ENCODE peak calls at places on chromosomes 6 and 20, in ten cellular contexts. Z is aorta, O is IMR-90, M is body of pancreas, D is lower lobe of right lung, Y is OCI-LY7, N is NT2/D1, T is psoas muscle, L is GM23248, C is WERI-Rb-1. S is an unnamed sample.

GRCh38 chr6:138590796-138591709 is 91.8 kb upstream of the NHSL1 start:
- DNase-seq in M (peak; percentile 73), Z (no peak), C (peak; percentile 76), D (no peak), N (peak; percentile 59), O (peak; percentile 79), Y (peak; percentile 71), L (peak; percentile 80), T (no peak), S (peak; percentile 74)

GRCh38 chr6:6412221-6412620 is 91.8 kb upstream of the F13A1 start:
- DNase-seq in C (no peak), L (no peak), Y (no peak), Z (no peak), N (no peak), M (no peak), O (no peak), T (no peak), D (no peak), S (no peak)

GRCh38 chr6:167092672-167093339 is 30.1 kb upstream of the CCR6 start:
- DNase-seq in T (no peak), C (no peak), Z (no peak), O (no peak), L (no peak), Y (no peak), D (no peak), M (no peak), N (no peak), S (no peak)

GRCh38 chr20:54267510-54268003 is 59.7 kb downstream of the PFDN4 start:
- DNase-seq in N (peak; percentile 40), D (no peak), Y (no peak), M (peak; percentile 36), T (no peak), L (peak; percentile 30), Z (no peak), C (no peak), O (peak; percentile 6), S (no peak)

GRCh38 chr6:48278261-48278660 is 167.3 kb upstream of the PTCHD4 start:
- DNase-seq in L (no peak), N (no peak), Y (no peak), Z (no peak), O (no peak), D (no peak), M (no peak), C (no peak), T (no peak), S (no peak)

GRCh38 chr6:25312703-25313102 is 33.5 kb downstream of the CARMIL1 start:
- DNase-seq in Z (no peak), N (no peak), T (no peak), O (peak; percentile 59), Y (peak; percentile 29), C (no peak), D (no peak), M (no peak), L (peak; percentile 73), S (no peak)

GRCh38 chr20:507933-508332 is 35.7 kb downstream of the CSNK2A1 start:
- DNase-seq in Z (no peak), D (no peak), N (no peak), Y (no peak), C (no peak), L (no peak), M (no peak), O (peak; percentile 53), T (no peak), S (no peak)

GRCh38 chr6:168441434-168442391 is 729 bp downstream of the SMOC2 start:
- DNase-seq in N (no peak), L (no peak), T (no peak), D (no peak), Z (no peak), O (no peak), M (no peak), C (no peak), Y (no peak), S (no peak)

GRCh38 chr6:33406161-33406560 is 4.7 kb upstream of the PHF1 start:
- DNase-seq in O (no peak), Z (no peak), C (no peak), L (no peak), T (no peak), Y (no peak), D (no peak), M (no peak), N (no peak), S (no peak)
- H3K36me3 ChIP-seq in O (peaks cover 21% of the 10 kb centered on the region), Z (no peaks in the 10 kb centered on the region), C (peaks cover 83% of the 10 kb centered on the region), L (no peaks in the 10 kb centered on the region), T (no peaks in the 10 kb centered on the region), Y (peaks cover 82% of the 10 kb centered on the region), D (no peaks in the 10 kb centered on the region), M (no peaks in the 10 kb centered on the region), N (peaks cover 61% of the 10 kb centered on the region), S (no peaks in the 10 kb centered on the region)

GRCh38 chr20:21101453-21102251 is 4.5 kb downstream of the LINC00237 start:
- DNase-seq in N (no peak), Y (no peak), T (peak; percentile 53), O (no peak), Z (peak; percentile 79), M (no peak), C (no peak), D (no peak), L (peak; percentile 23), S (no peak)

GRCh38 chr20:21100590-21101452 is 5.3 kb downstream of the LINC00237 start:
- DNase-seq in C (no peak), L (peak; percentile 26), Z (peak; percentile 65), T (no peak), O (peak; percentile 2), N (peak; percentile 72), D (peak; percentile 55), Y (peak; percentile 47), M (no peak), S (no peak)

GRCh38 chr20:21102252-21102609 is 3.9 kb downstream of the LINC00237 start:
- DNase-seq in D (peak; percentile 51), M (no peak), C (no peak), T (no peak), Z (no peak), Y (no peak), L (no peak), N (no peak), O (no peak), S (no peak)

GRCh38 chr20:21099653-21100589 is 6.2 kb downstream of the LINC00237 start:
- DNase-seq in Y (peak; percentile 69), C (no peak), T (peak; percentile 61), O (peak; percentile 4), D (peak; percentile 80), L (no peak), N (no peak), M (no peak), Z (peak; percentile 77), S (peak; percentile 42)

GRCh38 chr20:21096321-21097043 is 9.7 kb downstream of the LINC00237 start:
- DNase-seq in M (no peak), D (no peak), N (no peak), O (peak; percentile 32), L (peak; percentile 48), C (no peak), T (no peak), Z (no peak), Y (peak; percentile 73), S (no peak)
- H3K36me3 ChIP-seq in M (no peaks in the 10 kb centered on the region), D (no peaks in the 10 kb centered on the region), N (no peaks in the 10 kb centered on the region), O (no peaks in the 10 kb centered on the region), L (no peaks in the 10 kb centered on the region), C (no peaks in the 10 kb centered on the region), T (no peaks in the 10 kb centered on the region), Z (no peaks in the 10 kb centered on the region), Y (no peaks in the 10 kb centered on the region), S (no peaks in the 10 kb centered on the region)

GRCh38 chr20:10640897-10641296 is 32.9 kb downstream of the JAG1 start:
- DNase-seq in C (no peak), N (no peak), O (no peak), T (no peak), L (no peak), M (no peak), D (no peak), Z (no peak), Y (no peak), S (no peak)
- H3K36me3 ChIP-seq in C (peaks cover 3% of the 10 kb centered on the region), N (peaks cover 90% of the 10 kb centered on the region), O (peaks cover 71% of the 10 kb centered on the region), T (no peaks in the 10 kb centered on the region), L (no peaks in the 10 kb centered on the region), M (peaks cover 41% of the 10 kb centered on the region), D (peaks cover 74% of the 10 kb centered on the region), Z (peaks cover 30% of the 10 kb centered on the region), Y (no peaks in the 10 kb centered on the region), S (peaks cover 68% of the 10 kb centered on the region)

GRCh38 chr6:35470663-35471120 is 2.5 kb downstream of the RPL10A start:
- DNase-seq in N (no peak), C (no peak), Y (peak; percentile 27), T (peak; percentile 32), M (no peak), Z (no peak), O (no peak), L (peak; percentile 20), D (no peak), S (no peak)
- H3K36me3 ChIP-seq in N (peaks cover 84% of the 10 kb centered on the region), C (peaks cover 91% of the 10 kb centered on the region), Y (peaks cover 79% of the 10 kb centered on the region), T (no peaks in the 10 kb centered on the region), M (peaks cover 4% of the 10 kb centered on the region), Z (peaks cover 7% of the 10 kb centered on the region), O (peaks cover 58% of the 10 kb centered on the region), L (peaks cover 38% of the 10 kb centered on the region), D (peaks cover 69% of the 10 kb centered on the region), S (no peaks in the 10 kb centered on the region)

GRCh38 chr6:96522469-96523009 is 933 bp downstream of the UFL1 start:
- DNase-seq in T (no peak), Z (no peak), O (peak; percentile 14), C (no peak), M (no peak), Y (peak; percentile 44), N (no peak), D (no peak), L (peak; percentile 47), S (no peak)

GRCh38 chr6:96532399-96532798 is 10.8 kb downstream of the UFL1 start:
- DNase-seq in Y (peak; percentile 30), Z (no peak), M (no peak), T (no peak), N (no peak), O (no peak), C (no peak), L (no peak), D (no peak), S (no peak)

DNA sequence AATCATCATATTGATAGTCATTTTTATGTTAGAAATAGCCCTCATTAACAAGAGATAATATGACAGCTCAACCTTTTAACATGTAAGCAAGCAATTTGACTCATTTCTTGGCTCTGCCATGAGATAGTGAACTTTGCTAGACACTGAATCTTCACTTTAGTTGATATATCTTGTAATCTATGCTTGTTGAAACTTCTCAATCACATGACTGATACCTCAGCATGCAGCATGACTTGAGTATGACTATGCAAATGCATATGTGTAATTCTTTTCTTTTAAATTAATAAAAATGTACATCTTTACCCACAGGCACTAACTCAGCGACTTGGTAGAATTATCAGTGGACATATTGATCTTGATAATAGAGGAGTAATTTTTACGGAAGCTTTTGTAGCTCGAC is 6.6 kb downstream of the UFL1 start:
- DNase-seq in T (no peak), O (no peak), C (no peak), Z (no peak), N (no peak), L (no peak), M (no peak), D (no peak), Y (no peak), S (no peak)
- H3K36me3 ChIP-seq in T (peaks cover 2% of the 10 kb centered on the region), O (peaks cover 20% of the 10 kb centered on the region), C (peaks cover 48% of the 10 kb centered on the region), Z (peaks cover 7% of the 10 kb centered on the region), N (peaks cover 29% of the 10 kb centered on the region), L (peaks cover 74% of the 10 kb centered on the region), M (peaks cover 28% of the 10 kb centered on the region), D (peaks cover 86% of the 10 kb centered on the region), Y (peaks cover 89% of the 10 kb centered on the region), S (no peaks in the 10 kb centered on the region)

GRCh38 chr20:32787168-32787567 is 25.0 kb downstream of the DNMT3B start:
- DNase-seq in O (no peak), C (no peak), Z (no peak), N (no peak), D (no peak), T (no peak), L (no peak), Y (no peak), M (no peak), S (no peak)
- H3K36me3 ChIP-seq in O (peaks cover 4% of the 10 kb centered on the region), C (no peaks in the 10 kb centered on the region), Z (no peaks in the 10 kb centered on the region), N (peaks cover 85% of the 10 kb centered on the region), D (no peaks in the 10 kb centered on the region), T (no peaks in the 10 kb centered on the region), L (no peaks in the 10 kb centered on the region), Y (peaks cover 32% of the 10 kb centered on the region), M (peaks cover 3% of the 10 kb centered on the region), S (no peaks in the 10 kb centered on the region)

GRCh38 chr20:58362117-58362516 is 26.9 kb upstream of the VAPB start:
- DNase-seq in Y (no peak), Z (no peak), O (no peak), T (no peak), N (no peak), L (no peak), D (no peak), M (no peak), C (no peak), S (no peak)
- H3K36me3 ChIP-seq in Y (peaks cover 33% of the 10 kb centered on the region), Z (peaks cover 1% of the 10 kb centered on the region), O (peaks cover 17% of the 10 kb centered on the region), T (no peaks in the 10 kb centered on the region), N (peaks cover 29% of the 10 kb centered on the region), L (peaks cover 50% of the 10 kb centered on the region), D (peaks cover 53% of the 10 kb centered on the region), M (peaks cover 8% of the 10 kb centered on the region), C (peaks cover 8% of the 10 kb centered on the region), S (peaks cover 9% of the 10 kb centered on the region)